ENCODE peak calls at places on chromosome 7, in seven cellular contexts. P is HFFc6; T is lower lobe of right lung; D is small intestine; L is activated T-cell treated with anti-CD3 and anti-CD28 coated beads, Interleukin-2, amount 50 U/mL, for 72 hours; S is T-cell; Y is OCI-LY7. B is an unnamed sample.

GRCh38 chr7:153399554-153399940 is 640.0 kb downstream of the ACTR3B start:
- DNase-seq in P (no peak), T (no peak), D (no peak), L (no peak), S (no peak), Y (no peak), B (no peak)

GRCh38 chr7:97772034-97772891 is 40.4 kb downstream of the TAC1 start:
- DNase-seq in P (no peak), T (no peak), D (peak), L (no peak), S (no peak), Y (no peak), B (no peak)

GRCh38 chr7:48112431-48113165 is 23.5 kb downstream of the UPP1 start:
- DNase-seq in P (peak), T (no peak), D (no peak), L (no peak), S (no peak), Y (no peak), B (no peak)

GRCh38 chr7:31408120-31408729 is 67.7 kb upstream of the NEUROD6 start:
- DNase-seq in P (no peak), T (no peak), D (peak), L (no peak), S (no peak), Y (no peak), B (no peak)

GRCh38 chr7:149707448-149707886 is 65.9 kb downstream of the ZNF467 start:
- DNase-seq in P (peak), T (no peak), D (no peak), L (no peak), S (no peak), Y (no peak), B (no peak)

GRCh38 chr7:127392182-127392565 is 334 bp downstream of the ZNF800 start:
- DNase-seq in P (peak), T (peak), D (peak), L (peak), S (peak), Y (peak), B (peak)

GRCh38 chr7:1055084-1055450 is 10.7 kb downstream of the GPR146 start:
- DNase-seq in P (no peak), T (peak), D (no peak), L (peak), S (peak), Y (no peak), B (peak)

GRCh38 chr7:41504581-41504980 is 198.3 kb downstream of the INHBA start:
- DNase-seq in P (no peak), T (no peak), D (no peak), L (no peak), S (no peak), Y (no peak), B (no peak)

GRCh38 chr7:15753834-15754600 is 67.5 kb upstream of the MEOX2 start:
- DNase-seq in P (peak), T (no peak), D (no peak), L (no peak), S (no peak), Y (no peak), B (no peak)

GRCh38 chr7:136064098-136064497 is 86.9 kb upstream of the MTPN start:
- DNase-seq in P (no peak), T (no peak), D (no peak), L (peak), S (no peak), Y (no peak), B (no peak)

GRCh38 chr7:33373195-33373594 is 243.8 kb downstream of the BBS9 start:
- DNase-seq in P (no peak), T (no peak), D (no peak), L (no peak), S (no peak), Y (no peak), B (no peak)